ENCODE peak calls at places on chromosomes 12 and 14, in seven cellular contexts. C is heart right ventricle; H is T follicular helper cell; M is activated T-cell treated with anti-CD3 and anti-CD28 coated beads, Interleukin-2, amount 50 U/mL, for 4 hours; I is HT-29; X is stromal cell of bone marrow; U is RPMI8226. T is an unnamed sample.

GRCh38 chr12:124374147-124374546 is 79.3 kb downstream of the RFLNA start:
- DNase-seq in C (no peak), H (no peak), M (no peak), I (no peak), X (no peak), U (no peak), T (no peak)

GRCh38 chr12:110012137-110012536 is 12.9 kb downstream of the ANKRD13A start:
- DNase-seq in C (no peak), H (no peak), M (no peak), I (no peak), X (no peak), U (no peak), T (no peak)

GRCh38 chr14:71533396-71533795 is 398.8 kb upstream of the RGS6 start:
- DNase-seq in C (no peak), H (no peak), M (no peak), I (no peak), X (peak), U (no peak), T (no peak)

GRCh38 chr14:101035466-101036225 is 132.1 kb upstream of the RTL1 start:
- DNase-seq in C (no peak), H (no peak), M (no peak), I (no peak), X (no peak), U (no peak), T (no peak)

GRCh38 chr12:109582636-109583035 is 9.0 kb downstream of the MVK start:
- DNase-seq in C (peak), H (no peak), M (no peak), I (no peak), X (no peak), U (peak), T (no peak)

GRCh38 chr14:60647081-60647836 is 2.0 kb downstream of the SIX1 start:
- DNase-seq in C (no peak), H (no peak), M (no peak), I (no peak), X (peak), U (no peak), T (no peak)

GRCh38 chr14:68160779-68161546 is 341.4 kb downstream of the RAD51B start:
- DNase-seq in C (no peak), H (no peak), M (no peak), I (no peak), X (no peak), U (no peak), T (no peak)

GRCh38 chr12:117350140-117350539 is 11.3 kb downstream of the NOS1 start:
- DNase-seq in C (no peak), H (no peak), M (no peak), I (no peak), X (no peak), U (no peak), T (no peak)

GRCh38 chr12:56080556-56081138 is 682 bp downstream of the ERBB3 start:
- DNase-seq in C (no peak), H (no peak), M (no peak), I (peak), X (no peak), U (no peak), T (no peak)

GRCh38 chr12:109737631-109738030 is 24.0 kb downstream of the FAM222A start:
- DNase-seq in C (no peak), H (no peak), M (no peak), I (no peak), X (no peak), U (no peak), T (no peak)

GRCh38 chr12:57005980-57006808 is at the start of gene ZBTB39:
- DNase-seq in C (peak), H (peak), M (peak), I (peak), X (peak), U (peak), T (no peak)

GRCh38 chr14:93231129-93231979 is 24.3 kb downstream of the UBR7 start:
- DNase-seq in C (peak), H (no peak), M (no peak), I (no peak), X (no peak), U (no peak), T (no peak)

GRCh38 chr12:26857465-26858176 is 24.6 kb upstream of the ITPR2 start:
- DNase-seq in C (no peak), H (no peak), M (no peak), I (no peak), X (no peak), U (no peak), T (no peak)

GRCh38 chr14:54002653-54003052 is 46.0 kb upstream of the BMP4 start:
- DNase-seq in C (no peak), H (no peak), M (no peak), I (no peak), X (no peak), U (no peak), T (no peak)

GRCh38 chr12:27521066-27521465 is 2.9 kb upstream of the PPFIBP1 start:
- DNase-seq in C (no peak), H (no peak), M (no peak), I (no peak), X (no peak), U (no peak), T (peak)

GRCh38 chr14:104421892-104422291 is 157.7 kb upstream of the C14orf180 start:
- DNase-seq in C (no peak), H (no peak), M (no peak), I (no peak), X (no peak), U (no peak), T (peak)

GRCh38 chr12:64008596-64008995 is 164.1 kb downstream of the SRGAP1 start:
- DNase-seq in C (no peak), H (no peak), M (no peak), I (no peak), X (no peak), U (no peak), T (no peak)

GRCh38 chr14:51481643-51482042 is 170.1 kb upstream of the FRMD6 start:
- DNase-seq in C (no peak), H (no peak), M (no peak), I (no peak), X (no peak), U (no peak), T (no peak)

GRCh38 chr14:23660290-23661226 is 24.4 kb downstream of the DHRS2 start:
- DNase-seq in C (no peak), H (no peak), M (no peak), I (no peak), X (no peak), U (no peak), T (no peak)

GRCh38 chr12:47393403-47393790 is 312.4 kb downstream of the RPAP3 start:
- DNase-seq in C (no peak), H (no peak), M (no peak), I (no peak), X (no peak), U (no peak), T (no peak)